ENCODE peak calls at places on chromosomes 4 and X, in nine cellular contexts. One of them, this sample, is unnamed.

GRCh38 chr4:8030121-8030781 is 90.6 kb upstream of the AFAP1 start:
- DNase-seq in ovary: no peak
- DNase-seq in uterus: no peak
- DNase-seq in left ventricle myocardium inferior: no peak
- DNase-seq in CD4-positive, CD25-positive, alpha-beta regulatory T cell: no peak
- DNase-seq in Peyer's patch: no peak
- DNase-seq in naive thymus-derived CD4-positive, alpha-beta T cell: no peak
- DNase-seq in brain microvascular endothelial cell: no peak
- DNase-seq in CD4-positive, alpha-beta T cell: no peak
- DNase-seq in this sample: no peak

GRCh38 chr4:28444886-28445496 is 1584.3 kb downstream of the STIM2 start:
- DNase-seq in CD4-positive, CD25-positive, alpha-beta regulatory T cell: no peak
- DNase-seq in CD4-positive, alpha-beta T cell: no peak
- DNase-seq in brain microvascular endothelial cell: no peak
- DNase-seq in Peyer's patch: no peak
- DNase-seq in naive thymus-derived CD4-positive, alpha-beta T cell: no peak
- DNase-seq in uterus: no peak
- DNase-seq in left ventricle myocardium inferior: no peak
- DNase-seq in ovary: no peak
- DNase-seq in this sample: no peak

GRCh38 chr4:130336585-130337217 is 1240.7 kb downstream of the C4orf33 start:
- DNase-seq in CD4-positive, CD25-positive, alpha-beta regulatory T cell: peak; percentile 6
- DNase-seq in left ventricle myocardium inferior: no peak
- DNase-seq in ovary: no peak
- DNase-seq in uterus: no peak
- DNase-seq in CD4-positive, alpha-beta T cell: no peak
- DNase-seq in Peyer's patch: no peak
- DNase-seq in brain microvascular endothelial cell: peak; percentile 34
- DNase-seq in naive thymus-derived CD4-positive, alpha-beta T cell: no peak
- DNase-seq in this sample: no peak

GRCh38 chr4:78662661-78663060 is 111.1 kb downstream of the ANXA3 start:
- DNase-seq in ovary: no peak
- DNase-seq in Peyer's patch: no peak
- DNase-seq in left ventricle myocardium inferior: no peak
- DNase-seq in CD4-positive, CD25-positive, alpha-beta regulatory T cell: no peak
- DNase-seq in uterus: no peak
- DNase-seq in CD4-positive, alpha-beta T cell: no peak
- DNase-seq in brain microvascular endothelial cell: no peak
- DNase-seq in naive thymus-derived CD4-positive, alpha-beta T cell: no peak
- DNase-seq in this sample: no peak

GRCh38 chr4:28723371-28723770 is 1862.7 kb downstream of the STIM2 start:
- DNase-seq in ovary: no peak
- DNase-seq in CD4-positive, CD25-positive, alpha-beta regulatory T cell: no peak
- DNase-seq in CD4-positive, alpha-beta T cell: no peak
- DNase-seq in naive thymus-derived CD4-positive, alpha-beta T cell: no peak
- DNase-seq in brain microvascular endothelial cell: no peak
- DNase-seq in uterus: no peak
- DNase-seq in left ventricle myocardium inferior: no peak
- DNase-seq in Peyer's patch: no peak
- DNase-seq in this sample: no peak

GRCh38 chrX:40121618-40122017 is 23.9 kb upstream of the BCOR start:
- DNase-seq in CD4-positive, CD25-positive, alpha-beta regulatory T cell: no peak
- DNase-seq in uterus: no peak
- DNase-seq in left ventricle myocardium inferior: no peak
- DNase-seq in ovary: no peak
- DNase-seq in brain microvascular endothelial cell: no peak
- DNase-seq in Peyer's patch: no peak
- DNase-seq in CD4-positive, alpha-beta T cell: no peak
- DNase-seq in naive thymus-derived CD4-positive, alpha-beta T cell: no peak
- DNase-seq in this sample: no peak

GRCh38 chr4:19547463-19547862 is 704.2 kb upstream of the SLIT2 start:
- DNase-seq in CD4-positive, alpha-beta T cell: no peak
- DNase-seq in CD4-positive, CD25-positive, alpha-beta regulatory T cell: no peak
- DNase-seq in naive thymus-derived CD4-positive, alpha-beta T cell: no peak
- DNase-seq in left ventricle myocardium inferior: no peak
- DNase-seq in brain microvascular endothelial cell: no peak
- DNase-seq in Peyer's patch: no peak
- DNase-seq in ovary: no peak
- DNase-seq in uterus: no peak
- DNase-seq in this sample: no peak

GRCh38 chr4:182206916-182207315 is 36.3 kb upstream of the TENM3 start:
- DNase-seq in left ventricle myocardium inferior: no peak
- DNase-seq in CD4-positive, CD25-positive, alpha-beta regulatory T cell: no peak
- DNase-seq in Peyer's patch: no peak
- DNase-seq in uterus: no peak
- DNase-seq in brain microvascular endothelial cell: no peak
- DNase-seq in CD4-positive, alpha-beta T cell: no peak
- DNase-seq in ovary: no peak
- DNase-seq in naive thymus-derived CD4-positive, alpha-beta T cell: no peak
- DNase-seq in this sample: no peak

GRCh38 chr4:165965503-165965902 is 92.5 kb downstream of the TLL1 start:
- DNase-seq in CD4-positive, CD25-positive, alpha-beta regulatory T cell: no peak
- DNase-seq in brain microvascular endothelial cell: no peak
- DNase-seq in naive thymus-derived CD4-positive, alpha-beta T cell: no peak
- DNase-seq in uterus: no peak
- DNase-seq in ovary: no peak
- DNase-seq in CD4-positive, alpha-beta T cell: no peak
- DNase-seq in Peyer's patch: no peak
- DNase-seq in left ventricle myocardium inferior: no peak
- DNase-seq in this sample: no peak

GRCh38 chr4:186170966-186171365 is 20.4 kb upstream of the CYP4V2 start:
- DNase-seq in CD4-positive, CD25-positive, alpha-beta regulatory T cell: no peak
- DNase-seq in left ventricle myocardium inferior: no peak
- DNase-seq in naive thymus-derived CD4-positive, alpha-beta T cell: no peak
- DNase-seq in Peyer's patch: no peak
- DNase-seq in ovary: peak; percentile 4
- DNase-seq in CD4-positive, alpha-beta T cell: no peak
- DNase-seq in uterus: no peak
- DNase-seq in brain microvascular endothelial cell: no peak
- DNase-seq in this sample: no peak
- H3K27ac ChIP-seq in CD4-positive, CD25-positive, alpha-beta regulatory T cell: no peak overlapping the region
- H3K27ac ChIP-seq in left ventricle myocardium inferior: no peak overlapping the region
- H3K27ac ChIP-seq in naive thymus-derived CD4-positive, alpha-beta T cell: no peak overlapping the region
- H3K27ac ChIP-seq in Peyer's patch: no peak overlapping the region
- H3K27ac ChIP-seq in ovary: no peak overlapping the region
- H3K27ac ChIP-seq in CD4-positive, alpha-beta T cell: no peak overlapping the region
- H3K27ac ChIP-seq in uterus: no peak overlapping the region
- H3K27ac ChIP-seq in brain microvascular endothelial cell: no peak overlapping the region
- H3K27ac ChIP-seq in this sample: no peak overlapping the region

GRCh38 chr4:158536833-158537232 is 15.2 kb downstream of the RXFP1 start:
- DNase-seq in naive thymus-derived CD4-positive, alpha-beta T cell: no peak
- DNase-seq in ovary: no peak
- DNase-seq in uterus: no peak
- DNase-seq in Peyer's patch: no peak
- DNase-seq in left ventricle myocardium inferior: no peak
- DNase-seq in CD4-positive, alpha-beta T cell: no peak
- DNase-seq in brain microvascular endothelial cell: no peak
- DNase-seq in CD4-positive, CD25-positive, alpha-beta regulatory T cell: no peak
- DNase-seq in this sample: no peak

GRCh38 chr4:158538911-158539310 is 17.2 kb downstream of the RXFP1 start:
- DNase-seq in naive thymus-derived CD4-positive, alpha-beta T cell: no peak
- DNase-seq in brain microvascular endothelial cell: no peak
- DNase-seq in CD4-positive, CD25-positive, alpha-beta regulatory T cell: no peak
- DNase-seq in ovary: no peak
- DNase-seq in uterus: no peak
- DNase-seq in CD4-positive, alpha-beta T cell: no peak
- DNase-seq in left ventricle myocardium inferior: no peak
- DNase-seq in Peyer's patch: no peak
- DNase-seq in this sample: no peak

GRCh38 chr4:158538176-158538575 is 16.5 kb downstream of the RXFP1 start:
- DNase-seq in ovary: no peak
- DNase-seq in brain microvascular endothelial cell: peak; percentile 60
- DNase-seq in Peyer's patch: no peak
- DNase-seq in uterus: no peak
- DNase-seq in left ventricle myocardium inferior: no peak
- DNase-seq in CD4-positive, CD25-positive, alpha-beta regulatory T cell: no peak
- DNase-seq in CD4-positive, alpha-beta T cell: no peak
- DNase-seq in naive thymus-derived CD4-positive, alpha-beta T cell: no peak
- DNase-seq in this sample: no peak

GRCh38 chr4:158540125-158540907 is 18.6 kb downstream of the RXFP1 start:
- DNase-seq in naive thymus-derived CD4-positive, alpha-beta T cell: no peak
- DNase-seq in uterus: no peak
- DNase-seq in CD4-positive, alpha-beta T cell: no peak
- DNase-seq in left ventricle myocardium inferior: no peak
- DNase-seq in brain microvascular endothelial cell: no peak
- DNase-seq in CD4-positive, CD25-positive, alpha-beta regulatory T cell: no peak
- DNase-seq in Peyer's patch: no peak
- DNase-seq in ovary: no peak
- DNase-seq in this sample: no peak

GRCh38 chr4:158541506-158541905 is 19.8 kb downstream of the RXFP1 start:
- DNase-seq in Peyer's patch: no peak
- DNase-seq in naive thymus-derived CD4-positive, alpha-beta T cell: no peak
- DNase-seq in uterus: no peak
- DNase-seq in brain microvascular endothelial cell: no peak
- DNase-seq in CD4-positive, alpha-beta T cell: no peak
- DNase-seq in left ventricle myocardium inferior: no peak
- DNase-seq in ovary: no peak
- DNase-seq in CD4-positive, CD25-positive, alpha-beta regulatory T cell: no peak
- DNase-seq in this sample: no peak
- H3K27ac ChIP-seq in Peyer's patch: no peak overlapping the region
- H3K27ac ChIP-seq in naive thymus-derived CD4-positive, alpha-beta T cell: no peak overlapping the region
- H3K27ac ChIP-seq in uterus: no peak overlapping the region
- H3K27ac ChIP-seq in brain microvascular endothelial cell: no peak overlapping the region
- H3K27ac ChIP-seq in CD4-positive, alpha-beta T cell: no peak overlapping the region
- H3K27ac ChIP-seq in left ventricle myocardium inferior: no peak overlapping the region
- H3K27ac ChIP-seq in ovary: no peak overlapping the region
- H3K27ac ChIP-seq in CD4-positive, CD25-positive, alpha-beta regulatory T cell: no peak overlapping the region
- H3K27ac ChIP-seq in this sample: no peak overlapping the region

GRCh38 chr4:89275587-89275986 is 32.0 kb downstream of the GPRIN3 start:
- DNase-seq in naive thymus-derived CD4-positive, alpha-beta T cell: no peak
- DNase-seq in CD4-positive, CD25-positive, alpha-beta regulatory T cell: no peak
- DNase-seq in left ventricle myocardium inferior: no peak
- DNase-seq in Peyer's patch: no peak
- DNase-seq in brain microvascular endothelial cell: no peak
- DNase-seq in CD4-positive, alpha-beta T cell: no peak
- DNase-seq in uterus: no peak
- DNase-seq in ovary: no peak
- DNase-seq in this sample: no peak
- H3K27ac ChIP-seq in naive thymus-derived CD4-positive, alpha-beta T cell: no peak overlapping the region
- H3K27ac ChIP-seq in CD4-positive, CD25-positive, alpha-beta regulatory T cell: no peak overlapping the region
- H3K27ac ChIP-seq in left ventricle myocardium inferior: no peak overlapping the region
- H3K27ac ChIP-seq in Peyer's patch: no peak overlapping the region
- H3K27ac ChIP-seq in brain microvascular endothelial cell: no peak overlapping the region
- H3K27ac ChIP-seq in CD4-positive, alpha-beta T cell: no peak overlapping the region
- H3K27ac ChIP-seq in uterus: no peak overlapping the region
- H3K27ac ChIP-seq in ovary: no peak overlapping the region
- H3K27ac ChIP-seq in this sample: no peak overlapping the region

DNA sequence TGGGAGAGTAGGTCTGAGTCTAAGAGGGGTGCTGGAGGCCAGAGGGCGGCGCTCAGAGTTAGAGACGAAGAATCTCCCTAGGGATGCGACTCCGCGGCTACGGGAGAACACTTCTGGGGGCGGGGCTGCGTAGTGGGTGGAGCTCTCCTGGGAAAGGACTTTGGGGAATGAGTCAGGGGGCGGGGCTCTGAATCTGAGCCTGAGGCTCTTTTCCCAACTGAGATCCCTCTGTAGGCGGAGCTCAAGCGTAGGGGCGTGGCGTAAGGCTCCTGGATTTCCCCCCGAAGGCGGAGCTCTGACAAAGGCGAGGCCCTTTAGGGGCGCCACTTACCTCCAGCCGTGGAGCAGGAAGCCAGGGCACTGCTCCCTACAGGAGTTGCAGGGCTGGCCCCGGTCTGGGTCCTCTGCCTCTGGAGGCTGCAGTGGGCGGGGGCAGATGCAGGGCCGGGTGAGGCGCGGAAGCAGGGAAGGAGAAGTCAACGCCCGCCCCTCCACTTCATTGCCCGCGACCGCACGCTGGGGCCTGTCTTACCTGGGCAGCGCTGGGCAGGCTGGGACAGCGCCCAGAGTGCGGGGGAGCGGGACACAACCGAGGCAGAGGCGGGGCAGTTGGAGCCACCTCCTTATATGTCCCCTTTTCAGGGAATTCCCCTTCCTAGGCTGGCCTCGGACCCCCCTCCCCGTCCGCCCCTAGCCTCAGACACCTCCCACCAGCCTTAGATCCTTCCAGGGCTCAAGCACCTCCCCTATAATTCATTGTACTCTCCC is 1.7 kb downstream of the PRICKLE3 start:
- DNase-seq in CD4-positive, CD25-positive, alpha-beta regulatory T cell: peak; percentile 42
- DNase-seq in brain microvascular endothelial cell: peak; percentile 83
- DNase-seq in left ventricle myocardium inferior: peak; percentile 91
- DNase-seq in CD4-positive, alpha-beta T cell: no peak
- DNase-seq in Peyer's patch: peak; percentile 55
- DNase-seq in ovary: peak; percentile 95
- DNase-seq in uterus: peak; percentile 95
- DNase-seq in naive thymus-derived CD4-positive, alpha-beta T cell: peak; percentile 24
- DNase-seq in this sample: peak; percentile 92
- H3K27ac ChIP-seq in CD4-positive, CD25-positive, alpha-beta regulatory T cell: peak overlapping the region; percentile 47
- H3K27ac ChIP-seq in brain microvascular endothelial cell: no peak overlapping the region
- H3K27ac ChIP-seq in left ventricle myocardium inferior: peak overlapping the region; percentile 88
- H3K27ac ChIP-seq in CD4-positive, alpha-beta T cell: no peak overlapping the region
- H3K27ac ChIP-seq in Peyer's patch: peak overlapping the region; percentile 49
- H3K27ac ChIP-seq in ovary: peak overlapping the region; percentile 64
- H3K27ac ChIP-seq in uterus: peak overlapping the region; percentile 88
- H3K27ac ChIP-seq in naive thymus-derived CD4-positive, alpha-beta T cell: peak overlapping the region; percentile 55
- H3K27ac ChIP-seq in this sample: peak overlapping the region; percentile 69

DNA sequence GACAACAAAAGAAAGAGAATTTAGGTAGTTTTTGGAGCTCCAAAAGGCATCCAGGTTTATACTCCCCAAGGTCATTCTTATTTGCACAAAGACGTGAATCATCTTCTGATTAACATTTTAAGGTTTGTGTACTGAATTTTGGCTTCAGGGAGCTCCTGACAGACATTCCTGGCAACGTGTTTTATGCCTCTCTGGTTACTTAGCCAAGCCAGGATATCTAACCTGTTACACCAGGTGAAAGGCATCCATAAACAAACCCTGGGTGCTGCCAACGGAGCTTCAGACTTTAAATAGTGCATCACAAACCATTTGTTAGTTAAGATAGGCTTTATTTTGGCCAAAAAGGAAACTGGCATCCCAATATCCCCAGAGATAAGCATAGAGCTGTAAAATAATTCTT is 997.3 kb downstream of the ARAP2 start:
- DNase-seq in ovary: no peak
- DNase-seq in uterus: no peak
- DNase-seq in CD4-positive, CD25-positive, alpha-beta regulatory T cell: no peak
- DNase-seq in CD4-positive, alpha-beta T cell: no peak
- DNase-seq in naive thymus-derived CD4-positive, alpha-beta T cell: no peak
- DNase-seq in brain microvascular endothelial cell: no peak
- DNase-seq in left ventricle myocardium inferior: no peak
- DNase-seq in Peyer's patch: no peak
- DNase-seq in this sample: no peak
- H3K27ac ChIP-seq in ovary: no peak overlapping the region
- H3K27ac ChIP-seq in uterus: no peak overlapping the region
- H3K27ac ChIP-seq in CD4-positive, CD25-positive, alpha-beta regulatory T cell: no peak overlapping the region
- H3K27ac ChIP-seq in CD4-positive, alpha-beta T cell: no peak overlapping the region
- H3K27ac ChIP-seq in naive thymus-derived CD4-positive, alpha-beta T cell: no peak overlapping the region
- H3K27ac ChIP-seq in brain microvascular endothelial cell: no peak overlapping the region
- H3K27ac ChIP-seq in left ventricle myocardium inferior: no peak overlapping the region
- H3K27ac ChIP-seq in Peyer's patch: no peak overlapping the region
- H3K27ac ChIP-seq in this sample: no peak overlapping the region